ENCODE peak calls at places on chromosome 14, in four cellular contexts. I is stimulated activated CD4-positive, alpha-beta T cell treated with anti-CD3 and anti-CD28 coated beads, Interleukin-4, amount 100 ng/mL, for 48 hours; B is B cell; S is right atrium auricular region. M is an unnamed sample.

GRCh38 chr14:89060191-89060590 is 235.7 kb downstream of the TTC8 start:
- DNase-seq in I (no peak), B (no peak), S (no peak), M (no peak)

GRCh38 chr14:64563696-64564095 is 13.9 kb downstream of the PPP1R36 start:
- DNase-seq in S (no peak), B (no peak), I (no peak), M (no peak)

GRCh38 chr14:104115691-104116543 is 22.5 kb upstream of the KIF26A start:
- DNase-seq in B (no peak), I (no peak), S (no peak), M (no peak)

GRCh38 chr14:99733551-99734405 is 49.7 kb downstream of the CYP46A1 start:
- DNase-seq in I (no peak), B (no peak), S (peak), M (no peak)

GRCh38 chr14:68789002-68789797 is 3.7 kb downstream of the ZFP36L1 start:
- DNase-seq in I (peak), S (peak), B (peak), M (no peak)

GRCh38 chr14:61364243-61364642 is 42.9 kb downstream of the PRKCH start:
- DNase-seq in B (no peak), S (no peak), I (no peak), M (no peak)

GRCh38 chr14:100341301-100342031 is 18.3 kb downstream of the SLC25A47 start:
- DNase-seq in S (peak), I (no peak), B (peak), M (peak)

GRCh38 chr14:104248203-104249055 is 110.0 kb downstream of the KIF26A start:
- DNase-seq in S (no peak), I (no peak), B (no peak), M (no peak)

GRCh38 chr14:47435331-47435965 is 240.0 kb downstream of the MDGA2 start:
- DNase-seq in S (no peak), B (no peak), I (no peak), M (no peak)

GRCh38 chr14:55398679-55399078 is 13.0 kb downstream of the ATG14 start:
- DNase-seq in I (no peak), S (no peak), B (no peak), M (no peak)

GRCh38 chr14:53715390-53715730 is 241.3 kb downstream of the BMP4 start:
- DNase-seq in I (no peak), S (no peak), B (no peak), M (no peak)

GRCh38 chr14:74571441-74571841 is 40.6 kb downstream of the LTBP2 start:
- DNase-seq in S (no peak), B (no peak), I (no peak), M (no peak)

GRCh38 chr14:95536036-95536577 is 1.3 kb downstream of the GLRX5 start:
- DNase-seq in S (no peak), I (no peak), B (no peak), M (no peak)

GRCh38 chr14:43005807-43006206 is 1399.1 kb downstream of the LRFN5 start:
- DNase-seq in I (no peak), B (no peak), S (no peak), M (no peak)

GRCh38 chr14:96693986-96694385 is 103.2 kb upstream of the VRK1 start:
- DNase-seq in I (no peak), S (no peak), B (no peak), M (no peak)

GRCh38 chr14:53306267-53306721 is 153.2 kb upstream of the DDHD1 start:
- DNase-seq in B (peak), I (peak), S (no peak), M (no peak)

GRCh38 chr14:48970995-48971394 is 615.2 kb downstream of the RPS29 start:
- DNase-seq in B (no peak), S (no peak), I (no peak), M (no peak)

GRCh38 chr14:68757618-68758081 is 35.2 kb downstream of the ZFP36L1 start:
- DNase-seq in B (peak), S (no peak), I (no peak), M (no peak)

GRCh38 chr14:105974902-105975301 is 448.5 kb downstream of the TMEM121 start:
- DNase-seq in S (no peak), B (peak), I (peak), M (no peak)

GRCh38 chr14:49769171-49769570 is 1.2 kb downstream of the KLHDC2 start:
- DNase-seq in S (no peak), B (no peak), I (no peak), M (no peak)

GRCh38 chr14:95043732-95044462 is 113.4 kb downstream of the DICER1 start:
- DNase-seq in S (peak), I (no peak), B (no peak), M (no peak)

GRCh38 chr14:100850841-100851585 is 25.1 kb downstream of the MEG3 start:
- DNase-seq in I (peak), B (peak), S (peak), M (no peak)

GRCh38 chr14:37181441-37181840 is 9.0 kb upstream of the SLC25A21 start:
- DNase-seq in I (no peak), B (no peak), S (no peak), M (no peak)

GRCh38 chr14:22837059-22837749 is 819 bp downstream of the MMP14 start:
- DNase-seq in I (no peak), S (no peak), B (peak), M (no peak)

GRCh38 chr14:35378638-35379568 is 25.6 kb downstream of the NFKBIA start:
- DNase-seq in B (no peak), S (no peak), I (no peak), M (no peak)

GRCh38 chr14:64541261-64541970 is 875 bp downstream of the HSPA2 start:
- DNase-seq in S (no peak), B (peak), I (no peak), M (no peak)

GRCh38 chr14:91418387-91419043 is 895 bp upstream of the CCDC88C start:
- DNase-seq in I (peak), S (peak), B (peak), M (no peak)

GRCh38 chr14:35351497-35351896 is 53.1 kb downstream of the NFKBIA start:
- DNase-seq in S (no peak), I (no peak), B (no peak), M (no peak)